ENCODE peak calls at places on chromosome 7, in eight cellular contexts. B, G, W, I, J, F, O and A are unnamed samples.

GRCh38 chr7:128827248-128827958 is 2.8 kb upstream of the FLNC start:
- DNase-seq in B (peak), G (peak), W (peak), I (peak), J (peak), F (peak), O (no peak), A (no peak)

GRCh38 chr7:151426906-151427704 is 12.8 kb downstream of the CRYGN start:
- DNase-seq in B (no peak), G (no peak), W (no peak), I (no peak), J (peak), F (no peak), O (no peak), A (no peak)

GRCh38 chr7:22855049-22855392 is 32.4 kb upstream of the TOMM7 start:
- DNase-seq in B (no peak), G (no peak), W (no peak), I (no peak), J (no peak), F (no peak), O (no peak), A (no peak)

GRCh38 chr7:19698331-19698730 is 10.5 kb downstream of the POLR1F start:
- DNase-seq in B (no peak), G (no peak), W (no peak), I (no peak), J (no peak), F (no peak), O (no peak), A (no peak)

GRCh38 chr7:105098863-105099515 is 85.0 kb downstream of the KMT2E start:
- DNase-seq in B (no peak), G (no peak), W (no peak), I (no peak), J (no peak), F (no peak), O (no peak), A (no peak)

GRCh38 chr7:55178863-55179773 is 160.3 kb downstream of the EGFR start:
- DNase-seq in B (no peak), G (no peak), W (no peak), I (no peak), J (no peak), F (no peak), O (no peak), A (no peak)

GRCh38 chr7:68321076-68321639 is 1277.1 kb upstream of the AUTS2 start:
- DNase-seq in B (no peak), G (no peak), W (no peak), I (peak), J (no peak), F (peak), O (no peak), A (no peak)

GRCh38 chr7:79785556-79785955 is 332.1 kb upstream of the MAGI2 start:
- DNase-seq in B (no peak), G (no peak), W (no peak), I (no peak), J (no peak), F (no peak), O (no peak), A (no peak)

GRCh38 chr7:33108591-33108930 is 643 bp downstream of the RP9 start:
- DNase-seq in B (no peak), G (no peak), W (no peak), I (no peak), J (no peak), F (no peak), O (peak), A (no peak)

GRCh38 chr7:1593091-1593866 is 23.4 kb upstream of the PSMG3 start:
- DNase-seq in B (peak), G (no peak), W (peak), I (no peak), J (no peak), F (no peak), O (no peak), A (no peak)

GRCh38 chr7:84985073-84985784 is 201.6 kb downstream of the SEMA3D start:
- DNase-seq in B (peak), G (peak), W (no peak), I (no peak), J (no peak), F (no peak), O (no peak), A (no peak)

GRCh38 chr7:150941983-150942590 is 36.0 kb downstream of the KCNH2 start:
- DNase-seq in B (peak), G (no peak), W (peak), I (peak), J (no peak), F (no peak), O (peak), A (no peak)

GRCh38 chr7:64881461-64882287 is 21.4 kb upstream of the ZNF273 start:
- DNase-seq in B (no peak), G (no peak), W (peak), I (no peak), J (peak), F (no peak), O (peak), A (peak)

GRCh38 chr7:45088821-45089313 is at the start of gene NACAD:
- DNase-seq in B (peak), G (no peak), W (no peak), I (peak), J (peak), F (peak), O (no peak), A (no peak)

GRCh38 chr7:102410123-102410522 is 14.0 kb downstream of the PRKRIP1 start:
- DNase-seq in B (no peak), G (no peak), W (no peak), I (no peak), J (no peak), F (no peak), O (no peak), A (no peak)

GRCh38 chr7:102413071-102413470 is 16.9 kb downstream of the PRKRIP1 start:
- DNase-seq in B (no peak), G (no peak), W (no peak), I (no peak), J (no peak), F (no peak), O (no peak), A (no peak)

GRCh38 chr7:102413611-102414010 is 17.4 kb downstream of the PRKRIP1 start:
- DNase-seq in B (no peak), G (no peak), W (no peak), I (no peak), J (no peak), F (no peak), O (no peak), A (no peak)

GRCh38 chr7:102410918-102411317 is 14.8 kb downstream of the PRKRIP1 start:
- DNase-seq in B (no peak), G (no peak), W (no peak), I (no peak), J (no peak), F (no peak), O (no peak), A (no peak)

DNA sequence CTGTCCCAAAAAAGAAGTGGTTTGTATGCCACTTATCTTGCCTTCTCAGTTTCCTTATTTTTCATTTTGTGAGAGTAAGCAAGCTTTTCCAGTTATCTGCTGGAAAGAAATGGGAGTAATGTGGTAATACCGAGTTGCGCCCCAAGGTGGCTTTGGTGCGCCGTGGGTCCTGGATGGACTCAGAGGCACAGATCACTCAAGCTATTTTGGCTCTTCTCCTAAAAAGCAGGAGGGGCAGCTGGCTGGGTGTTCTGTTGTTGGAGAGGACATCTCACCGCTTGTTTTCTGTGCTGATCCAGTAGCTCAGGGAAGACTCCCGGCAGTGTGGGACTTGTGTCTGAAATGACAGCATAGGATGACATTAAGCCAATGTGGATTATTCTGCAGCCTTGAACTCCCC is 16.4 kb downstream of the PRKRIP1 start:
- DNase-seq in B (peak), G (peak), W (peak), I (peak), J (no peak), F (peak), O (no peak), A (no peak)
- TF ChIP-seq CTCF in B (peak), G (peak), W (peak), I (peak), J (no peak), F (peak), O (peak), A (no peak)

DNA sequence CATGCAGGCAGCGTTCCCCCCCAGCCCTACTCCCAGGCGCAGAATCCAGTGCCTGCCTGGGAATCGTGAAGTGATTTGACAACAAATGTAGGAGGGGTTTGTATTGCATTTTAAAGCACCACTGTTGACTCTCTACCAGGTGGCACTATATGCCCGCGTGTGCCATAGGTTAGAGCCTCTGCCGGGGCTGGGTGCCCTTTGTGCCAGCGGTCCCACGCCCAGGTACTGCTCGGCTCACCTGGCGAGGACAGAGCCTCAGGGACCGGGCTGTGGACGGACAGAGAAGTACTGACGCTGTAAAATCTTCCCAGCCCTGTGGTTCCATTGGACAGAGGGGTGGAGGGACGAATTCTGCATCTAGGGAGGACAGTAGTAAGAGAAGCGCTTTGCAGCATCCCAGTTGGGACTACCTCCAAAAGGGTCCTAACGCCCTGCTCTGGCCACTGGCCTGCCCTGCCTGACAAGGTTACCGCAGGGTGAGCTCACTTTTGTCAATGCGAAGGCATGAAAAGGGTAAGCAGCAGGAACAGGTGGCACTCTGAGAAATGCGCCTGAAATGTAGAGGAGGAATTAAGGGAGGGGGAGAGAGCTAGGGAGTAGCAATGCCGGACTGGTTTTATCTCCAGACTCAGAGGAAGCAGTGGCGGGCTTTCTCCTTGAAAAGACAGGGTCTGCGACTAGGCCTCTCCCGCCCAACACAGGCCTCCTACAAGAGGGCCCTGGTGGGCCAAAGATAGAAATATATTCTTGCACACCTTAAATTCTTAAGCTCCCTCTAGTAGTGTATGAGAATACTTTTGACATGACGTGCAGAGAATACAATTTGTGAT is 858 bp upstream of the CACNA2D1 start:
- DNase-seq in B (no peak), G (peak), W (no peak), I (no peak), J (no peak), F (no peak), O (peak), A (peak)
- TF ChIP-seq CTCF in B (no peak), G (no peak), W (no peak), I (no peak), J (no peak), F (no peak), O (no peak), A (no peak)

DNA sequence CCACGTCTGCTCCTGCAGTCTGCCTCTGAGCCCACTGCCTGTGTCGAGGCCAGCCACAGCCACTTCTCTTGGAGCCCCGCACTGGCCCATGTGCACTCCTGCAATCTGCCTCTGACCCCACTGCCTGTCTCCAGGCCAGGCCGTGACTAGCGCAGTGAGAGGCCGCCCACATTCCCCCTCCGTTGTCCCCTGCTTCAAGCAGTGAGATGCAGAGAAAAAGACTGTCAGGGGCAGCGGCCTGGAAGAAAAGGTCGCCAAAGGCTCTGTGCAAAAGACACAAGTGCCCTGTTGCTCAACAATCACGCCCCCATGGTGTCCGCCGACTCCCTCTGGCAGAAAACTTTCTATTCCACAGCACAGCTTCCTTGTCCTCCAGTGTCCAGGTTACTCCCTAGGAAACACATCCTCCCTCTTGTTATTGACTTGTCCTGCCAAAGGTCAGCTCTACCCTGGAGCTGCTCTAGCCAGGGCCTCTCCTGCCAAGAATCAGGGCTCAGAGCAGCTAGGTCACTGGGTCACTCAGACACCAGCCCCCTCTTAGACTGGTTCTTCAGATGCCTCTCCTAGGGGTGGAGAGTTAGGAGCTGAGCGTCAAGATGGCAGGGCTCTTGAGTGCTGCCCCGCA is 9.9 kb downstream of the FAM131B start:
- DNase-seq in B (no peak), G (no peak), W (no peak), I (no peak), J (no peak), F (no peak), O (no peak), A (peak)
- TF ChIP-seq CTCF in B (no peak), G (no peak), W (no peak), I (no peak), J (no peak), F (no peak), O (no peak), A (no peak)

GRCh38 chr7:90626011-90626410 is 29.9 kb downstream of the CDK14 start:
- DNase-seq in B (peak), G (peak), W (no peak), I (no peak), J (no peak), F (no peak), O (no peak), A (no peak)

GRCh38 chr7:90631502-90631901 is 35.4 kb downstream of the CDK14 start:
- DNase-seq in B (no peak), G (no peak), W (no peak), I (no peak), J (no peak), F (no peak), O (no peak), A (no peak)

GRCh38 chr7:90625051-90625450 is 28.9 kb downstream of the CDK14 start:
- DNase-seq in B (peak), G (peak), W (no peak), I (no peak), J (no peak), F (no peak), O (no peak), A (no peak)

GRCh38 chr7:90625562-90625961 is 29.4 kb downstream of the CDK14 start:
- DNase-seq in B (peak), G (peak), W (peak), I (no peak), J (no peak), F (peak), O (peak), A (no peak)

DNA sequence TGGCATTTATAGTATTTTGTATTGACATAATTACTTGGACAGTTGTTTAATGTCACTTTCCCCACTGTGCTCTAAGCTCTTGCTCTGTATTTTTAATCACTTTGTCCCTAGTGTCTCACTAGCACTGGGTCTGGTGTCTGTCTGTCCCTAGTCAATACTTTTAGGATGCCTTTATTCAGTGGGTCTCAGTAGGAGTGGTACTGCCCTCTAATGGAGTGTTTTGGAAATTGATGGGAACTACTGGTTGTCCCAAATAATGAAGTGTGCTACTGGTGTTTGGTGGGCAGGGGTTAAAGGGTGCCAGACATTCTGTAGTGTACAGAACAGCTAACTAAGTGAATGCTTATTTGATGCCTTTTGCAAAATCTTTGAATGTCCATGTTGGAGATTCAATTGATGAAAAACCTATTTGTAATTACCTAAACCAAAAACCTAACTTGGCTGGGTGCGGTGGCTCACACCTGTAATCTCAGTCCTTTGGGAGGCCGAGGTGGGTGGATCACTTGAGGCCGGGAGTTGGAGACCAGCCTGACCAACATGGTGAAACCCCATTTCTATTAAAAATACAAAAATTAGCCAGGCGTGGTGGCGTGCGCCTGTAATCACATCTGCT is 33.3 kb downstream of the CDK14 start:
- DNase-seq in B (peak), G (peak), W (no peak), I (no peak), J (no peak), F (no peak), O (peak), A (no peak)
- TF ChIP-seq CTCF in B (peak), G (peak), W (peak), I (peak), J (peak), F (peak), O (peak), A (no peak)

GRCh38 chr7:3668743-3669142 is 367.7 kb downstream of the SDK1 start:
- DNase-seq in B (no peak), G (no peak), W (no peak), I (no peak), J (no peak), F (no peak), O (no peak), A (no peak)

GRCh38 chr7:3678411-3678810 is 377.4 kb downstream of the SDK1 start:
- DNase-seq in B (no peak), G (no peak), W (no peak), I (no peak), J (no peak), F (no peak), O (no peak), A (no peak)

GRCh38 chr7:3670898-3671297 is 369.8 kb downstream of the SDK1 start:
- DNase-seq in B (no peak), G (peak), W (no peak), I (no peak), J (no peak), F (no peak), O (no peak), A (no peak)

DNA sequence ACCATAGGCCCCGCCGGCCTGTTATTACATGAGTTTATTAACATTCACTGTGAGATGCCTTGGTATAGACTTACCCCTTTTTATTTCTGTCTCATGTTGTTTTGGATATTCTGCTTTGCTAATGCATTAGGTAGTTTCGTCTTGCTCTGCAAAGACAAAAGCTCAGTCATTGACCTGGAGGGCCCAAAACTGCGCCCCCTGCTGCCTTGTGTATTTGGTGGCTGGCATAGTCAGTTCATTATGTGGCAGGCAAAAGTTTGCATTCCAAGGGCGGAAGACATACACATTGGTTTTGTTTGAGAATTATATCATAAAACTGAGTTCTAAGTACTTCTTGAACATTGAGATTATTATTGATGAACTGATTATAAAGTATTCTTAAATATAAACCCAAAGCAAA is 372.5 kb downstream of the SDK1 start:
- DNase-seq in B (peak), G (peak), W (peak), I (peak), J (no peak), F (no peak), O (peak), A (no peak)
- TF ChIP-seq CTCF in B (peak), G (peak), W (peak), I (peak), J (no peak), F (peak), O (peak), A (no peak)